ENCODE peak calls at places on chromosomes 3 and 15, in five cellular contexts. G is fibroblast of mammary gland, S is tibial nerve, Z is suprapubic skin, Q is LNCaP clone FGC. U is an unnamed sample.

GRCh38 chr15:72242775-72243370 is 11.9 kb upstream of the PKM start:
- DNase-seq in G (no peak), Q (no peak), Z (no peak), S (no peak), U (no peak)

GRCh38 chr3:53525765-53526761 is 31.7 kb downstream of the CACNA1D start:
- DNase-seq in S (no peak), Q (no peak), Z (no peak), G (peak; percentile 68), U (no peak)

GRCh38 chr3:89212614-89213013 is 105.2 kb downstream of the EPHA3 start:
- DNase-seq in S (no peak), Z (no peak), G (no peak), Q (no peak), U (no peak)

GRCh38 chr3:36709281-36709680 is 55.1 kb downstream of the DCLK3 start:
- DNase-seq in Q (no peak), G (no peak), S (no peak), Z (no peak), U (no peak)

GRCh38 chr3:141246958-141247301 is 15.3 kb downstream of the PXYLP1 start:
- DNase-seq in S (no peak), Q (no peak), G (no peak), Z (no peak), U (no peak)

GRCh38 chr3:52146811-52147210 is 7.4 kb downstream of the POC1A start:
- DNase-seq in G (no peak), S (no peak), Z (no peak), Q (no peak), U (no peak)

GRCh38 chr3:147987549-147987948 is 578.4 kb downstream of the ZIC1 start:
- DNase-seq in Z (no peak), Q (no peak), G (no peak), S (no peak), U (no peak)

GRCh38 chr3:39413691-39414420 is 7.3 kb downstream of the RPSA start:
- DNase-seq in Q (no peak), Z (no peak), S (no peak), G (peak; percentile 30), U (no peak)

GRCh38 chr3:186971578-186971977 is 41.3 kb downstream of the ST6GAL1 start:
- DNase-seq in Z (no peak), Q (peak; percentile 75), S (no peak), G (no peak), U (no peak)

GRCh38 chr3:127212711-127213110 is 19.8 kb downstream of the PRR23E start:
- DNase-seq in Q (no peak), S (no peak), Z (peak; percentile 32), G (no peak), U (no peak)

GRCh38 chr3:127214990-127215389 is 22.1 kb downstream of the PRR23E start:
- DNase-seq in Z (no peak), Q (no peak), G (no peak), S (no peak), U (no peak)

GRCh38 chr3:127211118-127212060 is 18.5 kb downstream of the PRR23E start:
- DNase-seq in S (no peak), Z (no peak), Q (no peak), G (no peak), U (no peak)

GRCh38 chr3:127212231-127212630 is 19.3 kb downstream of the PRR23E start:
- DNase-seq in G (no peak), S (no peak), Z (peak; percentile 41), Q (no peak), U (no peak)

DNA sequence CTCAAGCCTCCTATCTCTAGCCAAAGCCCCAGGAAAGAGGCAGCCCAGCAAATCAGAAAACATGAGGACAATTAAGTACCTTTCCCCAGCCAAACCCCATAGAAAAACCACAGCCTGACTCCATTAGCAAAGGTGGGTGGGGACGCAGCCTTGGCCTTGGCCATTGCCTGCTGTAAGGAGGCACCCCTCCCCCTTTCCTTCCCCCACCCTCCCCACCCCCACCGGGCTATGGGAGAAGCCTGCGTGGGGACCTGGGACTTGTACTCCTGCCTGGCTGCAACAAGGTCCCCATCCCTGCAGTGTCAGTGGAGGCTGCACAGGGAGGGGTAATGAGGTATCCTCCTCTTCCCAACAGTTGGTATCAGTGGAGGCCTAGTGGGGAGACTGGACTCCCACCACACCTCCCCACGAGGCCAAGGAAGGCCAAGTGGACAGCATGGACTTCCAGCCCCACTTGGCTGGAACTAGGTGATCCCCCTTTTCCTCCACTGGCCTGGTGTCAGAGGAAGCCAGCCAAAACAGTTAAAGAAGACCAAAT is 20.5 kb downstream of the PRR23E start:
- DNase-seq in S (no peak), Q (no peak), G (no peak), Z (no peak), U (no peak)
- TF ChIP-seq CTCF in S (no peak), Q (no peak), G (no peak), Z (no peak), U (no peak)

GRCh38 chr3:55633333-55633732 is 146.2 kb upstream of the WNT5A start:
- DNase-seq in G (no peak), S (no peak), Z (no peak), Q (no peak), U (no peak)
- TF ChIP-seq CTCF in G (no peak), S (no peak), Z (no peak), Q (no peak), U (no peak)

GRCh38 chr15:61701455-61701854 is 358.8 kb downstream of the VPS13C start:
- DNase-seq in Q (no peak), Z (no peak), G (no peak), S (no peak), U (no peak)
- TF ChIP-seq CTCF in Q (no peak), Z (no peak), G (no peak), S (no peak), U (no peak)

GRCh38 chr3:123878807-123879206 is 5.3 kb downstream of the MYLK start:
- DNase-seq in Z (no peak), Q (no peak), S (no peak), G (no peak), U (no peak)

GRCh38 chr3:123880998-123881561 is 3.1 kb downstream of the MYLK start:
- DNase-seq in Z (no peak), G (peak; percentile 66), Q (no peak), S (no peak), U (no peak)

GRCh38 chr3:123877965-123878364 is 6.2 kb downstream of the MYLK start:
- DNase-seq in Z (no peak), Q (no peak), G (no peak), S (no peak), U (no peak)

GRCh38 chr3:123877466-123877865 is 6.7 kb downstream of the MYLK start:
- DNase-seq in G (no peak), S (no peak), Z (no peak), Q (no peak), U (no peak)

GRCh38 chr3:123876858-123877257 is 7.3 kb downstream of the MYLK start:
- DNase-seq in Z (no peak), G (no peak), S (no peak), Q (no peak), U (no peak)
- TF ChIP-seq CTCF in Z (no peak), G (peak; percentile 17), S (no peak), Q (peak; percentile 19), U (no peak)

GRCh38 chr3:10416730-10417300 is 88.6 kb downstream of the ATP2B2 start:
- DNase-seq in Q (no peak), G (no peak), Z (no peak), S (no peak), U (no peak)
- TF ChIP-seq CTCF in Q (peak; percentile 17), G (no peak), Z (no peak), S (no peak), U (no peak)

U was measured in omental fat pad.